ENCODE peak calls at places on chromosomes 11 and 22, in six cellular contexts. One of them, this sample, is unnamed.

GRCh38 chr11:70233511-70233919 is 30.4 kb downstream of the FADD start:
- DNase-seq in WTC11: no peak
- DNase-seq in GM23338: no peak
- DNase-seq in HepG2: peak; percentile 58
- DNase-seq in K562: peak; percentile 60
- DNase-seq in GM12878: no peak
- DNase-seq in this sample: no peak

GRCh38 chr11:15861256-15861655 is 495.1 kb downstream of the SOX6 start:
- DNase-seq in WTC11: no peak
- DNase-seq in GM23338: no peak
- DNase-seq in HepG2: no peak
- DNase-seq in K562: no peak
- DNase-seq in GM12878: no peak
- DNase-seq in this sample: no peak

GRCh38 chr22:19577422-19577966 is 53.3 kb upstream of the CLDN5 start:
- DNase-seq in WTC11: no peak
- DNase-seq in GM23338: peak; percentile 24
- DNase-seq in HepG2: no peak
- DNase-seq in K562: no peak
- DNase-seq in GM12878: no peak
- DNase-seq in this sample: no peak

GRCh38 chr11:102955624-102956023 is at the start of gene MMP13:
- DNase-seq in WTC11: no peak
- DNase-seq in GM23338: no peak
- DNase-seq in HepG2: no peak
- DNase-seq in K562: no peak
- DNase-seq in GM12878: no peak
- DNase-seq in this sample: no peak

GRCh38 chr11:1113405-1114201 is 38.9 kb downstream of the MUC2 start:
- DNase-seq in WTC11: peak; percentile 23
- DNase-seq in GM23338: peak; percentile 27
- DNase-seq in HepG2: no peak
- DNase-seq in K562: no peak
- DNase-seq in GM12878: no peak
- DNase-seq in this sample: peak; percentile 46

GRCh38 chr11:64207247-64208085 is 945 bp downstream of the FERMT3 start:
- DNase-seq in WTC11: no peak
- DNase-seq in GM23338: peak; percentile 34
- DNase-seq in HepG2: no peak
- DNase-seq in K562: peak; percentile 95
- DNase-seq in GM12878: peak; percentile 57
- DNase-seq in this sample: no peak

GRCh38 chr11:15929371-15929801 is 427.0 kb downstream of the SOX6 start:
- DNase-seq in WTC11: no peak
- DNase-seq in GM23338: no peak
- DNase-seq in HepG2: no peak
- DNase-seq in K562: no peak
- DNase-seq in GM12878: no peak
- DNase-seq in this sample: no peak

GRCh38 chr11:72189448-72190250 is 2.3 kb upstream of the FOLR1 start:
- DNase-seq in WTC11: no peak
- DNase-seq in GM23338: peak; percentile 12
- DNase-seq in HepG2: no peak
- DNase-seq in K562: no peak
- DNase-seq in GM12878: no peak
- DNase-seq in this sample: no peak

GRCh38 chr11:47215366-47215925 is 672 bp downstream of the DDB2 start:
- DNase-seq in WTC11: no peak
- DNase-seq in GM23338: no peak
- DNase-seq in HepG2: peak; percentile 48
- DNase-seq in K562: no peak
- DNase-seq in GM12878: peak; percentile 32
- DNase-seq in this sample: no peak

GRCh38 chr11:71209656-71210055 is 42.7 kb downstream of the SHANK2 start:
- DNase-seq in WTC11: no peak
- DNase-seq in GM23338: no peak
- DNase-seq in HepG2: no peak
- DNase-seq in K562: no peak
- DNase-seq in GM12878: no peak
- DNase-seq in this sample: no peak

GRCh38 chr11:6737872-6738466 is 33.8 kb downstream of the OR2AG2 start:
- DNase-seq in WTC11: peak; percentile 28
- DNase-seq in GM23338: peak; percentile 80
- DNase-seq in HepG2: peak; percentile 41
- DNase-seq in K562: peak; percentile 80
- DNase-seq in GM12878: no peak
- DNase-seq in this sample: peak; percentile 47

GRCh38 chr11:14451825-14452224 is 47.8 kb downstream of the COPB1 start:
- DNase-seq in WTC11: no peak
- DNase-seq in GM23338: no peak
- DNase-seq in HepG2: no peak
- DNase-seq in K562: no peak
- DNase-seq in GM12878: no peak
- DNase-seq in this sample: no peak

GRCh38 chr11:117087446-117087845 is 10.8 kb downstream of the SIK3 start:
- DNase-seq in WTC11: no peak
- DNase-seq in GM23338: no peak
- DNase-seq in HepG2: no peak
- DNase-seq in K562: peak; percentile 74
- DNase-seq in GM12878: no peak
- DNase-seq in this sample: no peak

GRCh38 chr22:27597703-27598444 is 203.7 kb downstream of the MN1 start:
- DNase-seq in WTC11: no peak
- DNase-seq in GM23338: no peak
- DNase-seq in HepG2: no peak
- DNase-seq in K562: peak; percentile 35
- DNase-seq in GM12878: no peak
- DNase-seq in this sample: no peak

GRCh38 chr11:42205518-42205917 is 746.1 kb upstream of the LRRC4C start:
- DNase-seq in WTC11: no peak
- DNase-seq in GM23338: no peak
- DNase-seq in HepG2: peak; percentile 39
- DNase-seq in K562: no peak
- DNase-seq in GM12878: no peak
- DNase-seq in this sample: no peak

GRCh38 chr11:2566223-2567025 is 121.6 kb downstream of the KCNQ1 start:
- DNase-seq in WTC11: no peak
- DNase-seq in GM23338: no peak
- DNase-seq in HepG2: no peak
- DNase-seq in K562: peak; percentile 21
- DNase-seq in GM12878: no peak
- DNase-seq in this sample: no peak

GRCh38 chr22:24427500-24428164 is at the start of gene ADORA2A:
- DNase-seq in WTC11: no peak
- DNase-seq in GM23338: peak; percentile 23
- DNase-seq in HepG2: no peak
- DNase-seq in K562: no peak
- DNase-seq in GM12878: peak; percentile 35
- DNase-seq in this sample: no peak

DNA sequence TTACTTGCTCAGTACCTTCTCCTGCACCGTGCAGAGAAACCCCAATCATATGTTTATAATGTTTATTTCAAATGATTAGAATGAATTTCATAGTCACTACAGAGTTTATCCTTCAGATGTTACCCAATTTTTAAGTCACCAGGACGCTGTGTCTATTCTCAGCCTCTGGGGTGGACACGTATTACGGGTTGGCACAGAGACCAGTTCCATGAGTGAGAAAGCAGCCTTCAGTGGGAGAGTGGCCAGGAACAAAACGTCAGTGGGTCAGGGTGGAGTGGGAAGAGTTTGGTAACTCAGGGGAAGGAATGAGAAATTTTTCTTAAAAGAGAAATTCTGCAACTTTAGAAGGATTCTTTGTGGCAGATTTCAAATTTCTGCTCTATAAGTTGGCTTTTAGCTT is 77.1 kb upstream of the MTMR2 start:
- DNase-seq in WTC11: no peak
- DNase-seq in GM23338: no peak
- DNase-seq in HepG2: no peak
- DNase-seq in K562: no peak
- DNase-seq in GM12878: no peak
- DNase-seq in this sample: no peak
- TF ChIP-seq CREB1 in WTC11: no peak
- TF ChIP-seq CREB1 in GM23338: no peak
- TF ChIP-seq CREB1 in HepG2: no peak
- TF ChIP-seq CREB1 in K562: no peak
- TF ChIP-seq CREB1 in GM12878: no peak
- TF ChIP-seq CREB1 in this sample: no peak

GRCh38 chr11:65445101-65445603 is 22.6 kb downstream of the NEAT1 start:
- DNase-seq in WTC11: no peak
- DNase-seq in GM23338: no peak
- DNase-seq in HepG2: no peak
- DNase-seq in K562: no peak
- DNase-seq in GM12878: no peak
- DNase-seq in this sample: no peak

GRCh38 chr11:65444314-65445051 is 21.9 kb downstream of the NEAT1 start:
- DNase-seq in WTC11: no peak
- DNase-seq in GM23338: no peak
- DNase-seq in HepG2: no peak
- DNase-seq in K562: no peak
- DNase-seq in GM12878: no peak
- DNase-seq in this sample: no peak

GRCh38 chr11:65446446-65447277 is 24.1 kb downstream of the NEAT1 start:
- DNase-seq in WTC11: no peak
- DNase-seq in GM23338: no peak
- DNase-seq in HepG2: no peak
- DNase-seq in K562: no peak
- DNase-seq in GM12878: no peak
- DNase-seq in this sample: no peak

GRCh38 chr11:65448074-65448417 is 25.4 kb downstream of the NEAT1 start:
- DNase-seq in WTC11: no peak
- DNase-seq in GM23338: no peak
- DNase-seq in HepG2: no peak
- DNase-seq in K562: no peak
- DNase-seq in GM12878: no peak
- DNase-seq in this sample: no peak

DNA sequence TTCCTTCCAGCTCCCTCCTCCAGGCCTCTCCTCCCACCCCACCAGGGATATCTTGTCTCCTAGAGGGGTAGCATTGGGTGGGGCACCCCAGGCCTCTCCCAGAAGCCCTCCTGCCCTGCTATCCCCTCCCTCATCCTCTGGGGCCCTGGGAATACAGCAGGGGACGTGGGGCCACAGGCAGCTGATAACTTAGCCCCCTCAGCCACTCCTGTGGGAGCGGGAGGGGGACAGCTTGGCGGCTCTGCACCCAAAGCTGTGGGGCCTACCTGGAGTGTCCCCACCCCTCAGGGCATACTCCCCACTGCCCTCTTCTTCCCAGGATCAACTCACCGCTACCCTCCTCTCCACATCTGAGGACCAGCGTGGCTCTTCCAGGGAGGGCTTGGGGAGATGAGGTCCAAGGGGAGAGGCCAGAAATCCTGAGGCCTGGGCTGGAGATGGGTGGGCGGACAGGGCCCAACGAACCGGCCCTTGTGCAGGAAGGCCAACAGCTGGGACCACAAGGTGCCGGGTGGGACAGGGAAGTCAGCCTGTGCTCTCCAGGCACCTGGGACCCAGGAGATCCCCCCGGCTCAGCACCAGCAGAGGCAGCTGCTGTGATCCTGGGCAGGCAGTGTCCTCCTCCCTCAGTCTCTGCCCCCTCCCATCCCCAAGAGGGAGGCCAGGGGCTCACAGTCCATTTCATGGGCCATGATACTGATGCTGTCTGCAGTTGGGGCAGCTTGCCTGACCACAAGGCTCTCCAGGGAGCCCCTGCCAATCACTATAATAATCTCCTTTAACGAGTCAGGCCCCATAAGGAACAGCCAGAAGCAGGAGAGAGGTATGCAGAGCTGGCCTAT is 23.2 kb downstream of the NEAT1 start:
- DNase-seq in WTC11: no peak
- DNase-seq in GM23338: no peak
- DNase-seq in HepG2: no peak
- DNase-seq in K562: no peak
- DNase-seq in GM12878: no peak
- DNase-seq in this sample: no peak
- TF ChIP-seq CREB1 in WTC11: no peak
- TF ChIP-seq CREB1 in GM23338: no peak
- TF ChIP-seq CREB1 in HepG2: no peak
- TF ChIP-seq CREB1 in K562: no peak
- TF ChIP-seq CREB1 in GM12878: no peak
- TF ChIP-seq CREB1 in this sample: no peak

GRCh38 chr11:19740586-19740985 is 27.9 kb downstream of the NAV2 start:
- DNase-seq in WTC11: no peak
- DNase-seq in GM23338: peak; percentile 25
- DNase-seq in HepG2: no peak
- DNase-seq in K562: no peak
- DNase-seq in GM12878: no peak
- DNase-seq in this sample: no peak

GRCh38 chr11:19744130-19744529 is 31.5 kb downstream of the NAV2 start:
- DNase-seq in WTC11: no peak
- DNase-seq in GM23338: no peak
- DNase-seq in HepG2: no peak
- DNase-seq in K562: no peak
- DNase-seq in GM12878: no peak
- DNase-seq in this sample: no peak

GRCh38 chr11:19742595-19743292 is 30.1 kb downstream of the NAV2 start:
- DNase-seq in WTC11: peak; percentile 88
- DNase-seq in GM23338: peak; percentile 81
- DNase-seq in HepG2: peak; percentile 52
- DNase-seq in K562: peak; percentile 71
- DNase-seq in GM12878: no peak
- DNase-seq in this sample: peak; percentile 49

GRCh38 chr11:19746081-19746480 is 33.4 kb downstream of the NAV2 start:
- DNase-seq in WTC11: no peak
- DNase-seq in GM23338: no peak
- DNase-seq in HepG2: no peak
- DNase-seq in K562: no peak
- DNase-seq in GM12878: no peak
- DNase-seq in this sample: no peak

GRCh38 chr11:19743622-19744021 is 31.0 kb downstream of the NAV2 start:
- DNase-seq in WTC11: no peak
- DNase-seq in GM23338: no peak
- DNase-seq in HepG2: no peak
- DNase-seq in K562: no peak
- DNase-seq in GM12878: no peak
- DNase-seq in this sample: no peak
- TF ChIP-seq CREB1 in WTC11: no peak
- TF ChIP-seq CREB1 in GM23338: no peak
- TF ChIP-seq CREB1 in HepG2: no peak
- TF ChIP-seq CREB1 in K562: no peak
- TF ChIP-seq CREB1 in GM12878: no peak
- TF ChIP-seq CREB1 in this sample: no peak

GRCh38 chr11:83158474-83158786 is 1.5 kb downstream of the PCF11 start:
- DNase-seq in WTC11: no peak
- DNase-seq in GM23338: no peak
- DNase-seq in HepG2: no peak
- DNase-seq in K562: no peak
- DNase-seq in GM12878: no peak
- DNase-seq in this sample: no peak
- TF ChIP-seq CREB1 in WTC11: no peak
- TF ChIP-seq CREB1 in GM23338: no peak
- TF ChIP-seq CREB1 in HepG2: no peak
- TF ChIP-seq CREB1 in K562: no peak
- TF ChIP-seq CREB1 in GM12878: no peak
- TF ChIP-seq CREB1 in this sample: no peak

GRCh38 chr11:28903716-28904115 is 795.5 kb downstream of the METTL15 start:
- DNase-seq in WTC11: no peak
- DNase-seq in GM23338: no peak
- DNase-seq in HepG2: no peak
- DNase-seq in K562: no peak
- DNase-seq in GM12878: no peak
- DNase-seq in this sample: no peak
- TF ChIP-seq CREB1 in WTC11: no peak
- TF ChIP-seq CREB1 in GM23338: no peak
- TF ChIP-seq CREB1 in HepG2: no peak
- TF ChIP-seq CREB1 in K562: no peak
- TF ChIP-seq CREB1 in GM12878: no peak
- TF ChIP-seq CREB1 in this sample: no peak